ENCODE peak calls at places on chromosomes 6 and 20, in eight cellular contexts. One of them, this sample, is unnamed. For H3K4me1, the result is how much of the 10 kb centered on the place peaks cover.

GRCh38 chr6:101740631-101741030 is 347.1 kb downstream of the GRIK2 start:
- DNase-seq in hepatocyte: no peak
- DNase-seq in PC-3: no peak
- DNase-seq in neural progenitor cell: no peak
- DNase-seq in SK-N-SH: no peak
- DNase-seq in HCT116: no peak
- DNase-seq in GM23338: no peak
- DNase-seq in MM.1S: no peak
- DNase-seq in this sample: no peak

GRCh38 chr6:131379951-131380350 is 193.1 kb upstream of the ARG1 start:
- DNase-seq in hepatocyte: peak
- DNase-seq in PC-3: peak
- DNase-seq in neural progenitor cell: no peak
- DNase-seq in SK-N-SH: no peak
- DNase-seq in HCT116: no peak
- DNase-seq in GM23338: no peak
- DNase-seq in MM.1S: no peak
- DNase-seq in this sample: no peak

GRCh38 chr6:87139236-87139635 is 16.1 kb upstream of the ZNF292 start:
- DNase-seq in hepatocyte: peak
- DNase-seq in PC-3: peak
- DNase-seq in neural progenitor cell: peak
- DNase-seq in SK-N-SH: peak
- DNase-seq in HCT116: peak
- DNase-seq in GM23338: peak
- DNase-seq in MM.1S: peak
- DNase-seq in this sample: peak

GRCh38 chr6:40907198-40907701 is 131.8 kb downstream of the UNC5CL start:
- DNase-seq in hepatocyte: no peak
- DNase-seq in PC-3: peak
- DNase-seq in neural progenitor cell: no peak
- DNase-seq in SK-N-SH: peak
- DNase-seq in HCT116: no peak
- DNase-seq in GM23338: peak
- DNase-seq in MM.1S: no peak
- DNase-seq in this sample: no peak

GRCh38 chr6:87152528-87152950 is 2.8 kb upstream of the ZNF292 start:
- DNase-seq in hepatocyte: peak
- DNase-seq in PC-3: no peak
- DNase-seq in neural progenitor cell: peak
- DNase-seq in SK-N-SH: no peak
- DNase-seq in HCT116: no peak
- DNase-seq in GM23338: no peak
- DNase-seq in MM.1S: no peak
- DNase-seq in this sample: no peak

GRCh38 chr6:18155864-18156396 is 708 bp downstream of the KDM1B start:
- DNase-seq in hepatocyte: peak
- DNase-seq in PC-3: peak
- DNase-seq in neural progenitor cell: peak
- DNase-seq in SK-N-SH: peak
- DNase-seq in HCT116: peak
- DNase-seq in GM23338: peak
- DNase-seq in MM.1S: peak
- DNase-seq in this sample: peak

GRCh38 chr6:109182590-109182989 is 87.3 kb downstream of the CEP57L1 start:
- DNase-seq in hepatocyte: no peak
- DNase-seq in PC-3: no peak
- DNase-seq in neural progenitor cell: no peak
- DNase-seq in SK-N-SH: no peak
- DNase-seq in HCT116: no peak
- DNase-seq in GM23338: no peak
- DNase-seq in MM.1S: no peak
- DNase-seq in this sample: no peak

GRCh38 chr6:90169328-90169886 is 127.2 kb downstream of the BACH2 start:
- DNase-seq in hepatocyte: no peak
- DNase-seq in PC-3: no peak
- DNase-seq in neural progenitor cell: peak
- DNase-seq in SK-N-SH: no peak
- DNase-seq in HCT116: no peak
- DNase-seq in GM23338: no peak
- DNase-seq in MM.1S: peak
- DNase-seq in this sample: peak

GRCh38 chr6:33414592-33415271 is 3.2 kb downstream of the CUTA start:
- DNase-seq in hepatocyte: no peak
- DNase-seq in PC-3: peak
- DNase-seq in neural progenitor cell: peak
- DNase-seq in SK-N-SH: peak
- DNase-seq in HCT116: no peak
- DNase-seq in GM23338: peak
- DNase-seq in MM.1S: no peak
- DNase-seq in this sample: peak

GRCh38 chr20:32034581-32035397 is 17.3 kb upstream of the HCK start:
- DNase-seq in hepatocyte: no peak
- DNase-seq in PC-3: no peak
- DNase-seq in neural progenitor cell: peak
- DNase-seq in SK-N-SH: no peak
- DNase-seq in HCT116: no peak
- DNase-seq in GM23338: peak
- DNase-seq in MM.1S: no peak
- DNase-seq in this sample: peak

GRCh38 chr20:25221592-25222460 is 26.1 kb upstream of the PYGB start:
- DNase-seq in hepatocyte: no peak
- DNase-seq in PC-3: no peak
- DNase-seq in neural progenitor cell: no peak
- DNase-seq in SK-N-SH: no peak
- DNase-seq in HCT116: no peak
- DNase-seq in GM23338: no peak
- DNase-seq in MM.1S: no peak
- DNase-seq in this sample: no peak

GRCh38 chr6:2531426-2532208 is 219.1 kb downstream of the MYLK4 start:
- DNase-seq in hepatocyte: no peak
- DNase-seq in PC-3: peak
- DNase-seq in neural progenitor cell: no peak
- DNase-seq in SK-N-SH: no peak
- DNase-seq in HCT116: no peak
- DNase-seq in GM23338: no peak
- DNase-seq in MM.1S: no peak
- DNase-seq in this sample: no peak

GRCh38 chr6:128519132-128519930 is 1.1 kb downstream of the PTPRK start:
- DNase-seq in hepatocyte: peak
- DNase-seq in PC-3: peak
- DNase-seq in neural progenitor cell: peak
- DNase-seq in SK-N-SH: peak
- DNase-seq in HCT116: no peak
- DNase-seq in GM23338: peak
- DNase-seq in MM.1S: peak
- DNase-seq in this sample: no peak

GRCh38 chr20:12673352-12673751 is 335.4 kb upstream of the SPTLC3 start:
- DNase-seq in hepatocyte: no peak
- DNase-seq in PC-3: no peak
- DNase-seq in neural progenitor cell: no peak
- DNase-seq in SK-N-SH: no peak
- DNase-seq in HCT116: no peak
- DNase-seq in GM23338: no peak
- DNase-seq in MM.1S: no peak
- DNase-seq in this sample: no peak

GRCh38 chr6:100261486-100261885 is 203.2 kb downstream of the SIM1 start:
- DNase-seq in hepatocyte: no peak
- DNase-seq in PC-3: no peak
- DNase-seq in neural progenitor cell: no peak
- DNase-seq in SK-N-SH: no peak
- DNase-seq in HCT116: no peak
- DNase-seq in GM23338: no peak
- DNase-seq in MM.1S: no peak
- DNase-seq in this sample: no peak

GRCh38 chr6:100260584-100260983 is 204.1 kb downstream of the SIM1 start:
- DNase-seq in hepatocyte: no peak
- DNase-seq in PC-3: peak
- DNase-seq in neural progenitor cell: no peak
- DNase-seq in SK-N-SH: no peak
- DNase-seq in HCT116: no peak
- DNase-seq in GM23338: no peak
- DNase-seq in MM.1S: no peak
- DNase-seq in this sample: no peak

GRCh38 chr6:100255701-100256100 is 209.0 kb downstream of the SIM1 start:
- DNase-seq in hepatocyte: no peak
- DNase-seq in PC-3: no peak
- DNase-seq in neural progenitor cell: no peak
- DNase-seq in SK-N-SH: no peak
- DNase-seq in HCT116: no peak
- DNase-seq in GM23338: no peak
- DNase-seq in MM.1S: no peak
- DNase-seq in this sample: no peak

GRCh38 chr6:100258752-100259151 is 206.0 kb downstream of the SIM1 start:
- DNase-seq in hepatocyte: no peak
- DNase-seq in PC-3: no peak
- DNase-seq in neural progenitor cell: no peak
- DNase-seq in SK-N-SH: no peak
- DNase-seq in HCT116: no peak
- DNase-seq in GM23338: no peak
- DNase-seq in MM.1S: no peak
- DNase-seq in this sample: no peak

DNA sequence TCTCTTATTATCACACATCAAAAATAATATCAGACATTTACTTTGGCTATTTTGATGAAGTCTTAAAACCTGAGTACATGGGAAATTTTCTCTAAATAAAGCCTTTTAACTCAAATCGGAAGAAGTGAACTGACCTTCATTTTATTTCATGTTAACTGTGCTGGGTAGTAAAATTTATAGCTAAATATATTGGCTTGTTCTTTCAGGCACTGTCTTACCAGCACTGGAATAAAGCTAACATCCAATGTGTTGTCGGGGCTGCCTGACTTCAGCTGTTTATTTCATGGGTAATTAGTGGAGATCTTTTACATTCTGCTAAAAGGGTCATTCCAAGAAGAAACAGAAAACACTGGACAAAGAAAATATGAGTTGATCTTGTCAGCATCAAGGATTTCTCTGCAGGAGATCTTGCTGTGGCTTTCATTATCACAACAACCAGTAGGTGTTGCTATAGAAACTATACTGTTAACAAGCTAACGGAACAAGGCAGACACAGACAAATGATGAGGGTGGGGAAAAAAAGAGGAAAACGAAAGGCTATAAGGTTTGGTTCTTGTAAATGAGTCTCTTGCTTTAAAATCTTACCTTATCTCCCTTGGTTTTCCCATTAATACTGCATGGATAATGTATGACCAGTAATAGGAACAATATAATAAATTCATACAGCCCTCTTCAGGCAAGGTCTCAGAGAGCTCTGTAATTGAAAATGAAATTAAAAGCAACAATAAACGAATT is 206.9 kb downstream of the SIM1 start:
- DNase-seq in hepatocyte: no peak
- DNase-seq in PC-3: peak
- DNase-seq in neural progenitor cell: peak
- DNase-seq in SK-N-SH: no peak
- DNase-seq in HCT116: peak
- DNase-seq in GM23338: peak
- DNase-seq in MM.1S: no peak
- DNase-seq in this sample: peak
- TF ChIP-seq EZH2phosphoT487 in hepatocyte: no peak
- TF ChIP-seq EZH2phosphoT487 in PC-3: no peak
- TF ChIP-seq EZH2phosphoT487 in neural progenitor cell: no peak
- TF ChIP-seq EZH2phosphoT487 in SK-N-SH: no peak
- TF ChIP-seq EZH2phosphoT487 in HCT116: no peak
- TF ChIP-seq EZH2phosphoT487 in GM23338: no peak
- TF ChIP-seq EZH2phosphoT487 in MM.1S: no peak
- TF ChIP-seq EZH2phosphoT487 in this sample: no peak

GRCh38 chr6:99790679-99791078 is 184.0 kb downstream of the PRDM13 start:
- DNase-seq in hepatocyte: no peak
- DNase-seq in PC-3: peak
- DNase-seq in neural progenitor cell: no peak
- DNase-seq in SK-N-SH: no peak
- DNase-seq in HCT116: no peak
- DNase-seq in GM23338: no peak
- DNase-seq in MM.1S: no peak
- DNase-seq in this sample: peak
- TF ChIP-seq CTCF in hepatocyte: peak
- TF ChIP-seq CTCF in PC-3: peak
- TF ChIP-seq CTCF in neural progenitor cell: peak
- TF ChIP-seq CTCF in SK-N-SH: peak
- TF ChIP-seq CTCF in HCT116: peak
- TF ChIP-seq CTCF in GM23338: peak
- TF ChIP-seq CTCF in MM.1S: peak
- TF ChIP-seq CTCF in this sample: peak

DNA sequence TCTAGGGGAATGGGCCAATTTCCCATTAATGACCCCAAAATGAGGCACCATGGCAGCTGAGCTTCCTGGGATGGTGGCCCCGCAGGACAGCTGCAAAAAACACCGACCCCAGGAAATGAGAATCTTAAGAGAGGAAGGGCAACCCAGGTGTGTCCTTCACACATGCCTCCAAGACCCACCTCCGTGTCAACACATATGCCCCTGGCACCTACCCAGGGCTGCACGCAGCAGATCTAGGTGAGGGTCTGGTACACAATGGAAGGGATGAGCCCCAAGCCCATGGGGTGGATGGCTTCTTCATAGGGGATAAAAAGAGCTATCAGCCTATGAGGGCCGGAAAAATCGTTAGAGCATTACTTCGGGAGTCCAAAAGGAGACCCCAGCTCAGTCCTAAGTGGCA is 9.5 kb downstream of the MTCH1 start:
- DNase-seq in hepatocyte: no peak
- DNase-seq in PC-3: no peak
- DNase-seq in neural progenitor cell: no peak
- DNase-seq in SK-N-SH: no peak
- DNase-seq in HCT116: no peak
- DNase-seq in GM23338: no peak
- DNase-seq in MM.1S: no peak
- DNase-seq in this sample: no peak
- H3K4me1 ChIP-seq in hepatocyte: under half
- H3K4me1 ChIP-seq in PC-3: under half
- H3K4me1 ChIP-seq in neural progenitor cell: under half
- H3K4me1 ChIP-seq in SK-N-SH: under half
- H3K4me1 ChIP-seq in HCT116: under half
- H3K4me1 ChIP-seq in GM23338: under half
- H3K4me1 ChIP-seq in MM.1S: under half
- H3K4me1 ChIP-seq in this sample: under half

DNA sequence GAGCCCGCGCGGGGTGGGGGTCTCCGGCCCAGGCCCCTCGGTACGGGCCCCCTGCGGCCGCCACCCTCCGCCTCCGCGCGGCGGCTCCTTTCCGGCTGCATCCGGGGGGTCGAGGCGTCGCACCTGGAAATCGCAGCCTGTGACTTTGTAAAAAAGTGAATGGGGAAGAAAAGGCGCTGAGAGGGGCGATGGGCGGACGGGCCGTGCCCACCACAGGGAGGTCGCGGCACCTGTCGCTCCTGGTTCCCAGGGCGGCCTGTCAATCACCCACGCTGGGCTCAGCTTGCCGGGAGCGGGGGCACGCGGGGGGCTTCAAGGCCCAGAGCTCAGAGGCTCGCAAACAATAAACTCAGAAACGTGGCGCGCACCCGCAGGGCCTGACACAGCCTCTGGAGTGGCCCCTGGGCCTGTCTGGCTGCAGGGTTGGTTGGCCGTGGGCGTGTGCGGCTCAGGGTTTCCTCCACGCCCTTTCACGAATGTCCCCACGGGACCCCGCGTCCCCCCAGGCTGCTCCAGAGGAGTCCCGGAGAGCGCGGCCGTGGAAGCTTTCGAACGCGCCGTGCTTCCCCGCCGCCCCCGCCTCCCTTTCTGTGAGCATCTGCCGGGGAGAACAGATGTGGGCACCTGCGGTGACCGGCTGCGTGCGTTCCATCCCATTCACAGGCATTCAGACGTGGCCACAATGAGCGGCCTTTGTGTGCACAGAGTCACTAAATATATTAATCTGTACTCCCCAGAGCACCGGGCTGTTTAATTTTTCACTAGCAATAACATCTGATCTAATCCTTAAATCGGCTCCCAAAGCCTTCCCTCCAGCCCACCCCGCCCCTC is 6.1 kb upstream of the DLL1 start:
- DNase-seq in hepatocyte: no peak
- DNase-seq in PC-3: no peak
- DNase-seq in neural progenitor cell: peak
- DNase-seq in SK-N-SH: peak
- DNase-seq in HCT116: no peak
- DNase-seq in GM23338: peak
- DNase-seq in MM.1S: no peak
- DNase-seq in this sample: no peak
- TF ChIP-seq EZH2phosphoT487 in hepatocyte: no peak
- TF ChIP-seq EZH2phosphoT487 in PC-3: no peak
- TF ChIP-seq EZH2phosphoT487 in neural progenitor cell: no peak
- TF ChIP-seq EZH2phosphoT487 in SK-N-SH: no peak
- TF ChIP-seq EZH2phosphoT487 in HCT116: no peak
- TF ChIP-seq EZH2phosphoT487 in GM23338: no peak
- TF ChIP-seq EZH2phosphoT487 in MM.1S: no peak
- TF ChIP-seq EZH2phosphoT487 in this sample: no peak